ENCODE peak calls at places on chromosome 21, in four cellular contexts. C, U, K and W are unnamed samples.

GRCh38 chr21:29300547-29301138 is 1.9 kb downstream of the BACH1 start:
- DNase-seq in C (no peak), U (peak), K (no peak), W (no peak)

GRCh38 chr21:36202721-36203602 is 46.3 kb downstream of the DOP1B start:
- DNase-seq in C (no peak), U (no peak), K (no peak), W (no peak)

GRCh38 chr21:38377165-38378093 is 120.6 kb downstream of the KCNJ15 start:
- DNase-seq in C (no peak), U (no peak), K (no peak), W (no peak)

GRCh38 chr21:16302851-16303282 is 573.1 kb downstream of the USP25 start:
- DNase-seq in C (no peak), U (no peak), K (no peak), W (no peak)

GRCh38 chr21:25296239-25296638 is 311.0 kb downstream of the MRPL39 start:
- DNase-seq in C (no peak), U (no peak), K (no peak), W (no peak)

GRCh38 chr21:38984568-38984967 is 178.8 kb downstream of the ETS2 start:
- DNase-seq in C (no peak), U (no peak), K (no peak), W (no peak)

GRCh38 chr21:43012596-43012995 is 38.2 kb downstream of the PKNOX1 start:
- DNase-seq in C (no peak), U (no peak), K (no peak), W (no peak)

GRCh38 chr21:32533611-32534010 is 51.7 kb downstream of the TCP10L start:
- DNase-seq in C (no peak), U (no peak), K (no peak), W (no peak)

GRCh38 chr21:44372616-44373015 is 19.2 kb downstream of the TRPM2 start:
- DNase-seq in C (no peak), U (no peak), K (no peak), W (no peak)

GRCh38 chr21:44370771-44371410 is 17.5 kb downstream of the TRPM2 start:
- DNase-seq in C (no peak), U (no peak), K (no peak), W (no peak)

GRCh38 chr21:44371596-44371995 is 18.2 kb downstream of the TRPM2 start:
- DNase-seq in C (no peak), U (no peak), K (no peak), W (no peak)

GRCh38 chr21:44368711-44369446 is 15.5 kb downstream of the TRPM2 start:
- DNase-seq in C (peak), U (no peak), K (no peak), W (no peak)

GRCh38 chr21:44370027-44370735 is 16.8 kb downstream of the TRPM2 start:
- DNase-seq in C (peak), U (no peak), K (no peak), W (no peak)
- TF ChIP-seq POLR2AphosphoS5 in C (no peak), U (no peak), K (no peak), W (no peak)

DNA sequence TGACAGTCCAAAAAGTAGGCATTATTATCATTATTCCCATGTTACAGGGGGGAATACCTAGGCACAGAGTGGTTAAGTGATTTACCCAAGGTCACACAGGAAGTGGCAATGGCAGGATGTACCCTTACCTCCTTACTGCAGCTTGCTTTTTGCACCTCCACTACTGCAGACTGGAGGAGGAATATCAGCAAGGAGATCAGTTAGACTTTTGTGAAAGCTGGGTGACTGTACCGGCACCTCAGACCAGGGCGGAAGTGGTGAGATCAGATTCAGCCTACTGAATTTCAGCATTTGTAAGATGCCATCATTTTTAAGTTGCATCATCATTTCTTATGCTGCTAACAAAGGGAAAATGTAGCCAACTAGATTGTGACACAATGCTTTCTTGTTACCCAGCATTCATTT is 4.5 kb downstream of the ADARB1 start:
- DNase-seq in C (no peak), U (no peak), K (no peak), W (no peak)
- TF ChIP-seq TAF1 in C (no peak), U (no peak), K (no peak), W (no peak)

GRCh38 chr21:19850157-19850556 is 1148.1 kb upstream of the NCAM2 start:
- DNase-seq in C (no peak), U (no peak), K (no peak), W (no peak)

GRCh38 chr21:19853709-19854575 is 1144.3 kb upstream of the NCAM2 start:
- DNase-seq in C (peak), U (no peak), K (peak), W (no peak)

GRCh38 chr21:19855522-19855921 is 1142.7 kb upstream of the NCAM2 start:
- DNase-seq in C (no peak), U (no peak), K (no peak), W (no peak)

GRCh38 chr21:19853061-19853460 is 1145.1 kb upstream of the NCAM2 start:
- DNase-seq in C (no peak), U (no peak), K (no peak), W (no peak)
- TF ChIP-seq POLR2A in C (no peak), U (no peak), K (no peak), W (no peak)

DNA sequence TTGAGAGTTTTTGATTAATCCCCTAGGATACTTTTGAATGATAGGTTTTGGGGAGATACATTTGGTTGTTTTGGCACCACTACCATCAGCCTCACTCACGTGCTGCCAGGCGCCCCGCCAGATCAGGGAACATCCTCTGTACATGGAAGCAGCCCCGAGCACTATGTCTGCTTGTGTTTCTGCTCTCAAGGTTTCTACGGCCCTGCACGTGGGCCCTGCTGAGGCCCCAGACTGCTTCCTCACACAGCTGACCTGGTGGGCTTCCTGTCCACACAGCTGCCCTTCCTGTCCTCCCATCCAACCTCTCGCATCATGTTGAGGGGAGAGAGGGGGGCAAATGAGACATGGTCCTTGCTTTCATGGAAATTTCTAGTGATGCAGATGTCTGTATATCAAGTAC is 20.0 kb downstream of the ADARB1 start:
- DNase-seq in C (no peak), U (no peak), K (no peak), W (no peak)
- TF ChIP-seq POLR2AphosphoS5 in C (no peak), U (no peak), K (no peak), W (no peak)

GRCh38 chr21:34813266-34813886 is 144.6 kb downstream of the CLIC6 start:
- DNase-seq in C (no peak), U (no peak), K (no peak), W (no peak)
- TF ChIP-seq TAF1 in C (no peak), U (no peak), K (no peak), W (no peak)

DNA sequence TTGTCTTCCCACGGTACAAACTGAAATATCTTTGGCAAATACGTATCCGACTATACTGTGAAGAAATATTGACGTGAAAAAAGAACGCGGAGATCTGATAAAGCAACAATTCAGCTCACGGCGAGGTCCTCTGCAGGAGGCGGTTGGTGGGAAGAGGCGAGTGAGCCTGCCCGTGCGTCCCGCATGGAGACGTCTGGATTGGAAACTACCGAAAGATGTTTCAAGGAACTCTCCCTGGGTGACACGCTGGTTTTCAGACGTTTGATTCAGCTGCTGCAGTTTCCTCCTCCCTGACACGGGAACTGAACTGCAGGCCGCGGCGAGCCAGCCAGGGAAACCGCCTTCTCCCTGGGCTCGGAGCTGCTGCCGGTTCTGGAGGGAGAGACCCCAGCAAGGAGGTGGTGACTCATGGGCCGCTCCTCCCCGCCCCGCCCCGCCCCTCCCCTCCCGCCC is 390 bp upstream of the COL6A1 start:
- DNase-seq in C (peak), U (peak), K (no peak), W (peak)
- TF ChIP-seq POLR2A in C (no peak), U (no peak), K (no peak), W (no peak)